ENCODE peak calls at places on chromosomes 2 and 18, in eight cellular contexts. V is stromal cell of bone marrow; I is activated CD4-positive, alpha-beta T cell treated with anti-CD3 and anti-CD28 coated beads, Interleukin-2, amount 50 U/mL, for 1 hour; Z is HFFc6; N is HCT116; H is fibroblast of mammary gland; M is posterior cingulate gyrus; F is HS-5. T is an unnamed sample.

GRCh38 chr18:13253786-13254755 is 35.5 kb downstream of the LDLRAD4 start:
- DNase-seq in M (no peak), F (no peak), V (no peak), H (no peak), N (no peak), I (no peak), Z (no peak), T (no peak)

GRCh38 chr2:218194880-218195279 is 22.1 kb upstream of the ARPC2 start:
- DNase-seq in I (no peak), H (peak; percentile 40), M (no peak), F (no peak), Z (no peak), V (no peak), N (no peak), T (no peak)

GRCh38 chr18:38790303-38790702 is 1224.7 kb upstream of the CELF4 start:
- DNase-seq in H (no peak), Z (no peak), I (no peak), N (no peak), M (no peak), V (no peak), F (no peak), T (no peak)

GRCh38 chr2:119772128-119772527 is 12.4 kb downstream of the PTPN4 start:
- DNase-seq in M (no peak), I (no peak), Z (no peak), F (no peak), N (no peak), V (no peak), H (peak; percentile 8), T (no peak)

GRCh38 chr2:198326431-198326830 is 522.0 kb downstream of the PLCL1 start:
- DNase-seq in F (no peak), Z (no peak), N (no peak), M (no peak), V (peak; percentile 13), H (no peak), I (no peak), T (no peak)

GRCh38 chr18:23916338-23916737 is 98.2 kb upstream of the TTC39C start:
- DNase-seq in H (peak; percentile 27), Z (no peak), F (no peak), V (no peak), I (no peak), M (no peak), N (no peak), T (no peak)

GRCh38 chr2:80154231-80154915 is 150.2 kb downstream of the LRRTM1 start:
- DNase-seq in M (no peak), H (no peak), F (no peak), V (no peak), Z (no peak), I (no peak), N (no peak), T (no peak)

GRCh38 chr2:289362-290089 is 1.6 kb upstream of the ALKAL2 start:
- DNase-seq in Z (no peak), F (no peak), I (no peak), N (no peak), M (no peak), V (no peak), H (peak; percentile 19), T (no peak)

GRCh38 chr2:191625016-191625415 is 52.9 kb upstream of the NABP1 start:
- DNase-seq in M (no peak), F (no peak), V (no peak), N (no peak), Z (no peak), I (peak; percentile 46), H (no peak), T (no peak)

GRCh38 chr18:12765127-12765526 is 62.3 kb downstream of the PSMG2 start:
- DNase-seq in N (no peak), I (no peak), V (no peak), F (no peak), Z (no peak), M (no peak), H (no peak), T (no peak)

GRCh38 chr2:42493885-42494433 is at the start of gene KCNG3:
- DNase-seq in N (no peak), M (peak; percentile 51), I (peak; percentile 58), H (peak; percentile 25), V (peak; percentile 5), Z (no peak), F (no peak), T (no peak)

GRCh38 chr2:71417300-71418202 is 35.8 kb upstream of the DYSF start:
- DNase-seq in H (no peak), F (no peak), Z (no peak), I (no peak), N (peak; percentile 10), V (no peak), M (no peak), T (no peak)

GRCh38 chr2:231677632-231678104 is 30.7 kb upstream of the PTMA start:
- DNase-seq in H (peak; percentile 83), I (peak; percentile 82), V (peak; percentile 62), Z (peak; percentile 72), M (peak; percentile 84), N (peak; percentile 73), F (peak; percentile 74), T (peak; percentile 94)

GRCh38 chr2:11744631-11745394 is 1.6 kb upstream of the LPIN1 start:
- DNase-seq in V (no peak), N (peak; percentile 47), I (no peak), M (no peak), H (peak; percentile 61), F (no peak), Z (peak; percentile 17), T (peak; percentile 45)

GRCh38 chr2:199409705-199410104 is 48.0 kb downstream of the SATB2 start:
- DNase-seq in I (no peak), V (no peak), H (peak; percentile 24), N (no peak), Z (peak; percentile 17), F (no peak), M (no peak), T (no peak)

T was measured in pons.